ENCODE peak calls at places on chromosome 9, in seven cellular contexts. K is HCT116, Z is HepG2, D is T47D, P is H1, B is SK-N-SH, F is GM12878. J is an unnamed sample.

GRCh38 chr9:112050544-112051475 is 124.3 kb downstream of the SUSD1 start:
- DNase-seq in K (no peak), P (no peak), D (no peak), Z (peak; percentile 91), B (no peak), F (no peak), J (no peak)

GRCh38 chr9:121249563-121249962 is 18.4 kb upstream of the GSN start:
- DNase-seq in B (no peak), K (no peak), D (no peak), P (no peak), F (peak; percentile 40), Z (no peak), J (peak; percentile 62)

GRCh38 chr9:127353882-127354281 is 43.1 kb upstream of the SLC2A8 start:
- DNase-seq in P (peak; percentile 63), K (no peak), D (no peak), B (no peak), F (no peak), Z (no peak), J (no peak)

GRCh38 chr9:2299843-2300205 is 284.7 kb downstream of the SMARCA2 start:
- DNase-seq in K (no peak), D (no peak), B (no peak), Z (no peak), P (peak; percentile 7), F (no peak), J (no peak)

GRCh38 chr9:130391863-130392262 is 52.9 kb upstream of the ASS1 start:
- DNase-seq in P (no peak), D (no peak), Z (no peak), K (no peak), F (no peak), B (no peak), J (no peak)

GRCh38 chr9:83066771-83067170 is 3.8 kb upstream of the RASEF start:
- DNase-seq in F (no peak), B (no peak), P (no peak), Z (no peak), D (no peak), K (no peak), J (no peak)

GRCh38 chr9:105359899-105360298 is 87.9 kb upstream of the FSD1L start:
- DNase-seq in P (no peak), D (no peak), F (no peak), K (no peak), B (no peak), Z (no peak), J (no peak)

GRCh38 chr9:4262735-4263141 is 37.1 kb downstream of the GLIS3 start:
- DNase-seq in K (peak; percentile 81), D (no peak), P (no peak), F (no peak), B (no peak), Z (peak; percentile 76), J (no peak)

DNA sequence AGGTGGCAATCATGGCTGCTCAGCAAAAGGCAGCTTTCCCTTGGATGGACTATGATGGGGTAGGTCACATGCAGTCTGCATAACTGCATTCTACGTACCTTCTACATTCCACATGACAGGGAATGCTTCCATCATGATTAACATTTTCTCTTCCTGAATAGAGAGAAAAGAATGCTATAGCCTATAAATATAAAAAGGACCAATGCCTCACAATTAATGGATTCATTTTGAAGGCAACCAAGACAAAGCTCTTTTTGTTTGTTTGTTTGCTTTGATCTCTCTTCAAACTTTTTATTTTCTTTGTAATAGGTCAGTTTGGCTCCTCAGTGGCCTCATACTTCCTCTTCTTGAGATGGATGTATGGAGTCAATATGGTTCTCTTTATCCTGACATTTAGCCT is 201.3 kb downstream of the ALDH1A1 start:
- DNase-seq in Z (no peak), K (no peak), P (no peak), F (no peak), B (no peak), D (no peak), J (no peak)
- TF ChIP-seq JUND in Z (no peak), K (no peak), P (no peak), F (no peak), B (no peak), D (no peak), J (no peak)

GRCh38 chr9:91727316-91727861 is 222.6 kb downstream of the ROR2 start:
- DNase-seq in P (peak; percentile 61), B (peak; percentile 88), D (peak; percentile 79), F (no peak), Z (peak; percentile 41), K (peak; percentile 16), J (peak; percentile 74)
- TF ChIP-seq JUND in P (no peak), B (no peak), D (no peak), F (no peak), Z (no peak), K (no peak), J (peak; percentile 26)

GRCh38 chr9:77663754-77664153 is 15.6 kb upstream of the GNA14 start:
- DNase-seq in D (no peak), K (no peak), P (no peak), F (no peak), B (peak; percentile 44), Z (no peak), J (no peak)
- TF ChIP-seq JUND in D (peak; percentile 42), K (no peak), P (no peak), F (no peak), B (no peak), Z (no peak), J (no peak)

GRCh38 chr9:108543251-108543768 is 312.5 kb downstream of the ACTL7B start:
- DNase-seq in K (no peak), D (no peak), B (no peak), F (no peak), Z (no peak), P (no peak), J (no peak)

GRCh38 chr9:108547736-108548135 is 308.1 kb downstream of the ACTL7B start:
- DNase-seq in B (no peak), F (no peak), K (no peak), Z (no peak), D (no peak), P (no peak), J (no peak)

GRCh38 chr9:108544866-108545265 is 310.9 kb downstream of the ACTL7B start:
- DNase-seq in Z (no peak), F (no peak), P (no peak), B (no peak), K (no peak), D (no peak), J (no peak)

GRCh38 chr9:108545446-108545845 is 310.3 kb downstream of the ACTL7B start:
- DNase-seq in P (no peak), K (no peak), F (no peak), B (no peak), Z (no peak), D (no peak), J (no peak)

GRCh38 chr9:108546223-108546622 is 309.6 kb downstream of the ACTL7B start:
- DNase-seq in D (no peak), F (no peak), Z (no peak), B (no peak), P (no peak), K (no peak), J (no peak)
- TF ChIP-seq JUND in D (no peak), F (no peak), Z (no peak), B (no peak), P (no peak), K (no peak), J (no peak)

DNA sequence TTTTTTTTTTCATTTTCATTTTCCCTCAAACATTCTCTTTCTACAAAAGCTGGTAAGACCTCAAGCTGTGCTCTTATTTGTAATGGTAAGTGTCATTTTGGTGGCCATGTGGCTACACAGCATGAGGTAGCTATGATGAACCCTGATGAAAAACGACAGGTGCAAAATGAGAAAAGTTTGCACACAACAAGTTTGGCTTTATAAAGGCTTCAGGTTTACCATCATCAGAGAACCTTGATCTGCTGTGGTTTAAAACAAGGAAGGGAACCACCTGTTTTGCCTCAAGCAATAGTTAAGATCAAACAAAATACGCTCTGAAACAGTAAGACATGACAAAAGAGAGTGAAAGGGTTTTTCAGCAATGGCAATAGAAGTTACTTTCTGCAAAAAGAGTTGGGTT is 1124.6 kb upstream of the ACO1 start:
- DNase-seq in B (no peak), F (no peak), D (no peak), P (no peak), Z (no peak), K (no peak), J (no peak)
- TF ChIP-seq JUND in B (no peak), F (no peak), D (no peak), P (no peak), Z (no peak), K (no peak), J (no peak)

J was measured in K562.